ENCODE peak calls at places on chromosomes 11 and 22, in four cellular contexts. M, Z, Y and X are unnamed samples.
A peak's percentile ranks its signal among the peaks of the same experiment; 100 is the strongest.

GRCh38 chr11:28697920-28698827 is 590.0 kb downstream of the METTL15 start:
- DNase-seq in M (peak; percentile 68), Z (peak; percentile 61), Y (peak; percentile 79), X (peak; percentile 38)

GRCh38 chr11:119479685-119480275 is 56.8 kb upstream of the THY1 start:
- DNase-seq in M (no peak), Z (peak; percentile 42), Y (no peak), X (no peak)

GRCh38 chr11:80816966-80817365 is 1376.1 kb upstream of the TENM4 start:
- DNase-seq in M (no peak), Z (no peak), Y (no peak), X (no peak)

GRCh38 chr22:32545801-32546200 is 71.2 kb downstream of the FBXO7 start:
- DNase-seq in M (no peak), Z (no peak), Y (no peak), X (no peak)

GRCh38 chr11:69842746-69843528 is 23.7 kb upstream of the FGF3 start:
- DNase-seq in M (no peak), Z (no peak), Y (no peak), X (no peak)

GRCh38 chr22:42340695-42341383 is 70.4 kb upstream of the TCF20 start:
- DNase-seq in M (no peak), Z (no peak), Y (peak; percentile 81), X (no peak)

GRCh38 chr11:131629925-131630324 is 259.5 kb downstream of the NTM start:
- DNase-seq in M (no peak), Z (no peak), Y (no peak), X (no peak)

GRCh38 chr11:111819161-111820058 is 52.0 kb downstream of the ALG9 start:
- DNase-seq in M (peak; percentile 52), Z (peak; percentile 97), Y (no peak), X (no peak)

GRCh38 chr11:63764712-63765631 is 3.6 kb downstream of the ZFTA start:
- DNase-seq in M (peak; percentile 60), Z (peak; percentile 15), Y (peak; percentile 45), X (no peak)

GRCh38 chr11:132402056-132402684 is 1031.8 kb downstream of the NTM start:
- DNase-seq in M (peak; percentile 10), Z (no peak), Y (peak; percentile 45), X (peak; percentile 18)

GRCh38 chr11:58618215-58618614 is 4.2 kb upstream of the CNTF start:
- DNase-seq in M (peak; percentile 40), Z (no peak), Y (no peak), X (no peak)
- TF ChIP-seq CTCF in M (no peak), Z (peak; percentile 8), Y (no peak), X (peak; percentile 43)

GRCh38 chr11:32332990-32333334 is 102.4 kb downstream of the WT1 start:
- DNase-seq in M (no peak), Z (no peak), Y (no peak), X (no peak)

GRCh38 chr11:32333335-32333991 is 101.9 kb downstream of the WT1 start:
- DNase-seq in M (peak; percentile 85), Z (peak; percentile 48), Y (peak; percentile 70), X (peak; percentile 42)

GRCh38 chr11:32331792-32332191 is 103.5 kb downstream of the WT1 start:
- DNase-seq in M (no peak), Z (no peak), Y (no peak), X (no peak)

GRCh38 chr11:32331098-32331497 is 104.2 kb downstream of the WT1 start:
- DNase-seq in M (no peak), Z (no peak), Y (no peak), X (no peak)

DNA sequence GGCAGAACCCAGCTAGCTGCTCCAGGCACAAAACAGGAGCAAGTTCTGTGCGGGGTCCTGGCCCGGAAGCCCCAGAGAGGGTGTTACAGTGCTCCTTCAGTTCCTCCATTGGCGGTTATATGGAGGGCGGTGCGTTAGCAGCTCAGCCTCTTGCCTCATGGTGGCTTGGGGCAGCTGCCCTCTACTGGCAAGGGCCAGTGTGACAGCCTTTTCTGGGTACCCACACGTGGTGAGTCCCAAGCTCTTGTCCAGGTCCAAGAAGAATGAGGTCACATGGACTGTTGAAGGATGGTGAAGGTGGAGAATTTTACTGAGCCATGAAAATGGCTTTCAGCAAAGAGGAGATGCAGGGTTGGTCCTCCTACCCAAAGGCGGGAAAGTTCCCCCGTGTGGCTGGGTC is 100.5 kb downstream of the WT1 start:
- DNase-seq in M (peak; percentile 37), Z (peak; percentile 9), Y (no peak), X (no peak)
- TF ChIP-seq CTCF in M (no peak), Z (peak; percentile 27), Y (peak; percentile 46), X (peak; percentile 18)

DNA sequence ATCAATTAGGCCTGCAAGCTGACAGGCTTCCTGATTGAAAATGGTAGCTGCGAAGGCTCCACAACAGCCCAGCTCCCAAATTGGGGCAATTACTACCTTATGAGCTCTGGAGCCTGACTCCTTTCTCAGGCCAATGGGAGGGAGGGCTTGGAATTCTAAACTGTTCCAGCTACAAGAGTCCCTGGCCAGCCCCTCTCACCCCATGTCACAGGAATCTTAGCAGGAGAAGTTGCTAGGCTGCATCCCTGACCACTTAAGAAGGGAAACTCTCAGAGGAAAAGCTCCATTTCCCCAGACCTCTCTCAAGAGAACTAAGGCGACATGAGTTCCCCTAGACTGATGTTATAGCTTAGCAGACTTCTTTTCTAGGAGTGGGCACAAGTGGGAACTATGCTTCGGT is 4.9 kb downstream of the LRP4 start:
- DNase-seq in M (no peak), Z (no peak), Y (no peak), X (no peak)
- TF ChIP-seq CTCF in M (no peak), Z (no peak), Y (no peak), X (no peak)

GRCh38 chr22:28247114-28247513 is 328.1 kb upstream of the PITPNB start:
- DNase-seq in M (no peak), Z (peak; percentile 69), Y (no peak), X (no peak)

GRCh38 chr22:28252539-28252938 is 333.5 kb upstream of the PITPNB start:
- DNase-seq in M (no peak), Z (no peak), Y (no peak), X (no peak)

GRCh38 chr22:28247667-28248363 is 328.8 kb upstream of the PITPNB start:
- DNase-seq in M (no peak), Z (no peak), Y (no peak), X (no peak)

GRCh38 chr22:28249402-28249801 is 330.3 kb upstream of the PITPNB start:
- DNase-seq in M (no peak), Z (no peak), Y (no peak), X (no peak)

GRCh38 chr22:28250036-28250695 is 331.1 kb upstream of the PITPNB start:
- DNase-seq in M (no peak), Z (no peak), Y (no peak), X (no peak)
- TF ChIP-seq CTCF in M (no peak), Z (no peak), Y (no peak), X (no peak)